ENCODE peak calls at places on chromosomes 2 and 18, in eight cellular contexts. R is activated T-cell treated with anti-CD3 and anti-CD28 coated beads, Interleukin-2, amount 50 U/mL, for 72 hours; J is activated CD4-positive, alpha-beta T cell treated with anti-CD3 and anti-CD28 coated beads for 36 hours; K is mucosa of descending colon; T is stimulated activated effector memory CD8-positive, alpha-beta T cell treated with anti-CD3 and anti-CD28 coated beads, Interleukin-12 subunit alpha, Interleukin-12 subunit beta, amount 100 ng/mL, for 72 hours; C is HCT116; P is activated CD8-positive, alpha-beta T cell treated with anti-CD3 and anti-CD28 coated beads, Interleukin-2, amount 10 ng/mL, durations not matched to agents 7 days and 5 days; L is T-cell. I is an unnamed sample.
A peak's percentile ranks its signal among the peaks of the same experiment; 100 is the strongest.

GRCh38 chr2:16656087-16656486 is 9.5 kb downstream of the CYRIA start:
- ATAC-seq in R (no peak), J (no peak), K (no peak), T (no peak), C (no peak), P (no peak), L (no peak), I (peak; percentile 3)

GRCh38 chr18:40109251-40110049 is 1845.6 kb upstream of the PIK3C3 start:
- ATAC-seq in R (no peak), J (no peak), K (no peak), T (no peak), C (no peak), P (no peak), L (no peak), I (no peak)

GRCh38 chr18:32393407-32393806 is 77.3 kb downstream of the GAREM1 start:
- ATAC-seq in R (no peak), J (no peak), K (no peak), T (no peak), C (no peak), P (no peak), L (no peak), I (no peak)

GRCh38 chr2:19051238-19051831 is 307.1 kb downstream of the OSR1 start:
- ATAC-seq in R (no peak), J (no peak), K (no peak), T (no peak), C (no peak), P (no peak), L (no peak), I (no peak)

GRCh38 chr2:47771211-47771610 is 11.7 kb upstream of the MSH6 start:
- ATAC-seq in R (no peak), J (no peak), K (no peak), T (no peak), C (peak; percentile 81), P (no peak), L (no peak), I (no peak)

GRCh38 chr2:63562751-63563150 is 25.5 kb downstream of the WDPCP start:
- ATAC-seq in R (no peak), J (no peak), K (no peak), T (no peak), C (no peak), P (no peak), L (no peak), I (no peak)

GRCh38 chr18:48445540-48445939 is 36.4 kb upstream of the ZBTB7C start:
- ATAC-seq in R (peak; percentile 68), J (peak; percentile 76), K (peak; percentile 94), T (peak; percentile 69), C (peak; percentile 81), P (peak; percentile 81), L (peak; percentile 66), I (peak; percentile 72)

GRCh38 chr18:2164644-2165287 is 406.5 kb downstream of the METTL4 start:
- ATAC-seq in R (no peak), J (no peak), K (no peak), T (no peak), C (no peak), P (no peak), L (no peak), I (no peak)

GRCh38 chr2:212921061-212921460 is 230.4 kb downstream of the IKZF2 start:
- ATAC-seq in R (no peak), J (no peak), K (no peak), T (no peak), C (no peak), P (no peak), L (no peak), I (no peak)

I was measured in activated T-helper 17 cell treated with anti-CD3 and anti-CD28 coated beads, Interleukin-2, amount 50 U/mL, for 72 hours.